ENCODE peak calls at places on chromosome 5, in four cellular contexts. One of them, this sample, is unnamed.

GRCh38 chr5:105460721-105461120 is 1898.1 kb upstream of the NUDT12 start:
- DNase-seq in H1: no peak
- DNase-seq in HepG2: no peak
- DNase-seq in K562: no peak
- DNase-seq in this sample: no peak

GRCh38 chr5:31361906-31362900 is 168.7 kb downstream of the CDH6 start:
- DNase-seq in H1: no peak
- DNase-seq in K562: no peak
- DNase-seq in HepG2: no peak
- DNase-seq in this sample: no peak

GRCh38 chr5:149036970-149037369 is 25.9 kb downstream of the SH3TC2 start:
- DNase-seq in H1: no peak
- DNase-seq in HepG2: no peak
- DNase-seq in K562: no peak
- DNase-seq in this sample: no peak

GRCh38 chr5:180318456-180319089 is 26.7 kb upstream of the MAPK9 start:
- DNase-seq in HepG2: no peak
- DNase-seq in K562: no peak
- DNase-seq in H1: no peak
- DNase-seq in this sample: no peak

GRCh38 chr5:115961413-115962238 is 649 bp upstream of the LVRN start:
- DNase-seq in K562: no peak
- DNase-seq in HepG2: no peak
- DNase-seq in H1: peak; percentile 51
- DNase-seq in this sample: no peak

GRCh38 chr5:50595199-50595598 is 71.2 kb upstream of the PARP8 start:
- DNase-seq in H1: no peak
- DNase-seq in K562: no peak
- DNase-seq in HepG2: no peak
- DNase-seq in this sample: no peak

GRCh38 chr5:137195483-137195882 is 303.6 kb downstream of the SPOCK1 start:
- DNase-seq in H1: no peak
- DNase-seq in K562: no peak
- DNase-seq in HepG2: no peak
- DNase-seq in this sample: peak; percentile 20

GRCh38 chr5:43274435-43275114 is 38.6 kb downstream of the HMGCS1 start:
- DNase-seq in HepG2: no peak
- DNase-seq in K562: peak; percentile 83
- DNase-seq in H1: no peak
- DNase-seq in this sample: no peak

GRCh38 chr5:158819840-158820620 is 279.7 kb downstream of the EBF1 start:
- DNase-seq in H1: no peak
- DNase-seq in K562: no peak
- DNase-seq in HepG2: no peak
- DNase-seq in this sample: no peak

GRCh38 chr5:95901676-95902646 is 59.7 kb downstream of the ELL2 start:
- DNase-seq in K562: peak; percentile 25
- DNase-seq in H1: no peak
- DNase-seq in HepG2: no peak
- DNase-seq in this sample: peak; percentile 58

GRCh38 chr5:79560774-79561524 is 47.0 kb upstream of the HOMER1 start:
- DNase-seq in K562: no peak
- DNase-seq in HepG2: no peak
- DNase-seq in H1: no peak
- DNase-seq in this sample: no peak

GRCh38 chr5:61910771-61911170 is 395.2 kb upstream of the KIF2A start:
- DNase-seq in H1: no peak
- DNase-seq in HepG2: no peak
- DNase-seq in K562: peak; percentile 14
- DNase-seq in this sample: no peak

GRCh38 chr5:132295505-132296411 is 1.6 kb downstream of the SLC22A4 start:
- DNase-seq in H1: no peak
- DNase-seq in HepG2: no peak
- DNase-seq in K562: peak; percentile 74
- DNase-seq in this sample: no peak

GRCh38 chr5:132203464-132203818 is 24.2 kb downstream of the P4HA2 start:
- DNase-seq in K562: no peak
- DNase-seq in HepG2: no peak
- DNase-seq in H1: no peak
- DNase-seq in this sample: no peak

GRCh38 chr5:28576022-28576421 is 1537.6 kb upstream of the CDH9 start:
- DNase-seq in HepG2: peak; percentile 5
- DNase-seq in K562: no peak
- DNase-seq in H1: no peak
- DNase-seq in this sample: peak; percentile 25

GRCh38 chr5:159459951-159460538 is 129.8 kb upstream of the IL12B start:
- DNase-seq in K562: no peak
- DNase-seq in H1: no peak
- DNase-seq in HepG2: no peak
- DNase-seq in this sample: no peak

GRCh38 chr5:126858441-126858840 is 81.5 kb downstream of the LMNB1 start:
- DNase-seq in HepG2: no peak
- DNase-seq in K562: no peak
- DNase-seq in H1: peak; percentile 46
- DNase-seq in this sample: no peak

GRCh38 chr5:148798786-148799185 is 27.6 kb upstream of the ADRB2 start:
- DNase-seq in H1: no peak
- DNase-seq in HepG2: no peak
- DNase-seq in K562: no peak
- DNase-seq in this sample: no peak

GRCh38 chr5:180785794-180786221 is 16.8 kb downstream of the MGAT1 start:
- DNase-seq in HepG2: no peak
- DNase-seq in K562: no peak
- DNase-seq in H1: peak; percentile 85
- DNase-seq in this sample: no peak

GRCh38 chr5:61018102-61018501 is 73.1 kb downstream of the NDUFAF2 start:
- DNase-seq in K562: no peak
- DNase-seq in HepG2: no peak
- DNase-seq in H1: no peak
- DNase-seq in this sample: no peak

GRCh38 chr5:6830643-6831239 is 117.5 kb downstream of the TENT4A start:
- DNase-seq in K562: no peak
- DNase-seq in H1: no peak
- DNase-seq in HepG2: no peak
- DNase-seq in this sample: no peak

GRCh38 chr5:20694121-20694520 is 706.1 kb upstream of the CDH18 start:
- DNase-seq in H1: no peak
- DNase-seq in K562: no peak
- DNase-seq in HepG2: no peak
- DNase-seq in this sample: no peak

GRCh38 chr5:142432369-142432863 is 107.6 kb upstream of the SPRY4 start:
- DNase-seq in K562: no peak
- DNase-seq in H1: no peak
- DNase-seq in HepG2: no peak
- DNase-seq in this sample: no peak

GRCh38 chr5:103648086-103648485 is 85.5 kb upstream of the NUDT12 start:
- DNase-seq in H1: no peak
- DNase-seq in HepG2: no peak
- DNase-seq in K562: no peak
- DNase-seq in this sample: no peak

GRCh38 chr5:98583572-98583971 is 189.9 kb upstream of the RGMB start:
- DNase-seq in K562: no peak
- DNase-seq in HepG2: no peak
- DNase-seq in H1: no peak
- DNase-seq in this sample: no peak

GRCh38 chr5:169263591-169263990 is 37.3 kb downstream of the SLIT3 start:
- DNase-seq in HepG2: no peak
- DNase-seq in H1: no peak
- DNase-seq in K562: no peak
- DNase-seq in this sample: no peak

GRCh38 chr5:9922719-9923118 is 292.6 kb upstream of the TAS2R1 start:
- DNase-seq in H1: no peak
- DNase-seq in HepG2: no peak
- DNase-seq in K562: peak; percentile 17
- DNase-seq in this sample: no peak

GRCh38 chr5:36414869-36415282 is 113.2 kb upstream of the RANBP3L start:
- DNase-seq in HepG2: peak; percentile 24
- DNase-seq in K562: peak; percentile 58
- DNase-seq in H1: no peak
- DNase-seq in this sample: peak; percentile 55

GRCh38 chr5:86807046-86807712 is 189.4 kb downstream of the COX7C start:
- DNase-seq in H1: no peak
- DNase-seq in K562: no peak
- DNase-seq in HepG2: no peak
- DNase-seq in this sample: no peak

DNA sequence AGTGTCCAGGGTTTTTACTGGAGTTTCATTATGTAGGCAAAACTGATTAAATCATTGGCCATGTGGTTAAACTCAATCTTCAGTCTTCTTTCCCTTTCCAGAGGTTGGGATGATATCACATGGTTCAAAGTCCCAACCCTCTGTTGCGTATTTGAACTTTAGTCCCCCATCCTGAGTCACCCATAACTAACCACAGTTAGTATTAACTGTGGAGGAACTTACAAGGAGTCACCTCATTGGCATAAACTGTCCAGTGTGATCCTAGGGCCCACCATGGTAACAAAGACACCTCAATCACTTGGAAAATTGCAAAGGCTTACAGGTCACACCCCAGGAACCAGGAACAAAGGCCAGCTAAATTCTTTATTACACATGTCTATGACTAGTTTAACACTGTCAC is 188.5 kb downstream of the COX7C start:
- DNase-seq in K562: no peak
- DNase-seq in HepG2: peak; percentile 32
- DNase-seq in H1: no peak
- DNase-seq in this sample: no peak
- TF ChIP-seq MAFK in K562: no peak
- TF ChIP-seq MAFK in HepG2: no peak
- TF ChIP-seq MAFK in H1: no peak
- TF ChIP-seq MAFK in this sample: no peak

GRCh38 chr5:134945041-134945440 is 22.7 kb upstream of the CATSPER3 start:
- DNase-seq in K562: no peak
- DNase-seq in H1: no peak
- DNase-seq in HepG2: no peak
- DNase-seq in this sample: no peak

GRCh38 chr5:134939500-134939899 is 28.2 kb upstream of the CATSPER3 start:
- DNase-seq in K562: no peak
- DNase-seq in HepG2: no peak
- DNase-seq in H1: no peak
- DNase-seq in this sample: no peak

GRCh38 chr5:134948929-134949328 is 18.8 kb upstream of the CATSPER3 start:
- DNase-seq in H1: no peak
- DNase-seq in HepG2: no peak
- DNase-seq in K562: peak; percentile 11
- DNase-seq in this sample: no peak

GRCh38 chr5:134944630-134945029 is 23.1 kb upstream of the CATSPER3 start:
- DNase-seq in H1: no peak
- DNase-seq in HepG2: no peak
- DNase-seq in K562: no peak
- DNase-seq in this sample: no peak

GRCh38 chr5:134943547-134943946 is 24.2 kb upstream of the CATSPER3 start:
- DNase-seq in K562: no peak
- DNase-seq in HepG2: no peak
- DNase-seq in H1: no peak
- DNase-seq in this sample: no peak
- TF ChIP-seq PHF8 in K562: no peak
- TF ChIP-seq PHF8 in HepG2: no peak
- TF ChIP-seq PHF8 in H1: no peak
- TF ChIP-seq PHF8 in this sample: no peak

GRCh38 chr5:55324006-55324405 is 16.2 kb downstream of the MTREX start:
- DNase-seq in HepG2: peak; percentile 73
- DNase-seq in H1: no peak
- DNase-seq in K562: no peak
- DNase-seq in this sample: no peak

GRCh38 chr5:55319481-55319880 is 11.7 kb downstream of the MTREX start:
- DNase-seq in K562: no peak
- DNase-seq in HepG2: no peak
- DNase-seq in H1: no peak
- DNase-seq in this sample: no peak

GRCh38 chr5:55327281-55327680 is 19.5 kb downstream of the MTREX start:
- DNase-seq in K562: no peak
- DNase-seq in H1: no peak
- DNase-seq in HepG2: no peak
- DNase-seq in this sample: no peak

GRCh38 chr5:55320571-55320970 is 12.8 kb downstream of the MTREX start:
- DNase-seq in H1: no peak
- DNase-seq in K562: no peak
- DNase-seq in HepG2: no peak
- DNase-seq in this sample: no peak

DNA sequence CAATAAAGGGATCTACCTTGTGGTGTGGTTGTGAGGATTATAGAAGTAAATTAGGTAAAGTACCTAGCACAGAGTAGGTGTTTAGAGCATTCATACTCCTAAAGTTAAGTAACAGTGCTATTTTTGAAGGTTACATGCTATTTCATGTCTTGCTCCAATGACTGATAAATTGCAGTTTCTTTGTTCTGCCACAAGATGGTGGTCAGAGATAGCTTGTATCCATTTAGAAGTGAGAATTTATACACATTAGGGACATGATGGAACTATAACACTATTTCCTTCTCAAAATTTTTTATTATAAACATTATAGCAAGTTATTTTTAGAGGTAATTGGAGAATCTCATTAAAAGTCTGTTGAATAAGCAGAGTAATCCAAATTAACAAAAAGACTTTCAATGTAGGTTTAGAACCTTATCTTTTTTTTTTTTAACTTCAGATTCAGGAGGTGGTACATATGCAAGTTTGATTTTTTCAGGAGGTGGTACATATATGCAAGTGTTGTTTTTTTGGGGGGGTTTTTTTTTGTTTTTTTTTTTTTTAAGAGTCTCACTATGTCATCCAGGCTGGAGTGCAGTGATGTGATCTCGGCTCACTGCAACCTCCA is 17.1 kb downstream of the MTREX start:
- DNase-seq in HepG2: peak; percentile 49
- DNase-seq in H1: no peak
- DNase-seq in K562: peak; percentile 36
- DNase-seq in this sample: peak; percentile 46
- TF ChIP-seq MAFK in HepG2: no peak
- TF ChIP-seq MAFK in H1: no peak
- TF ChIP-seq MAFK in K562: no peak
- TF ChIP-seq MAFK in this sample: no peak

GRCh38 chr5:68225188-68225910 is 9.8 kb downstream of the PIK3R1 start:
- DNase-seq in K562: no peak
- DNase-seq in H1: no peak
- DNase-seq in HepG2: peak; percentile 23
- DNase-seq in this sample: no peak
- TF ChIP-seq PHF8 in K562: no peak
- TF ChIP-seq PHF8 in H1: no peak
- TF ChIP-seq PHF8 in HepG2: no peak
- TF ChIP-seq PHF8 in this sample: no peak

GRCh38 chr5:59039003-59039295 is 456.1 kb downstream of the RAB3C start:
- DNase-seq in HepG2: no peak
- DNase-seq in K562: no peak
- DNase-seq in H1: no peak
- DNase-seq in this sample: no peak
- TF ChIP-seq MAFK in HepG2: no peak
- TF ChIP-seq MAFK in K562: no peak
- TF ChIP-seq MAFK in H1: no peak
- TF ChIP-seq MAFK in this sample: no peak

DNA sequence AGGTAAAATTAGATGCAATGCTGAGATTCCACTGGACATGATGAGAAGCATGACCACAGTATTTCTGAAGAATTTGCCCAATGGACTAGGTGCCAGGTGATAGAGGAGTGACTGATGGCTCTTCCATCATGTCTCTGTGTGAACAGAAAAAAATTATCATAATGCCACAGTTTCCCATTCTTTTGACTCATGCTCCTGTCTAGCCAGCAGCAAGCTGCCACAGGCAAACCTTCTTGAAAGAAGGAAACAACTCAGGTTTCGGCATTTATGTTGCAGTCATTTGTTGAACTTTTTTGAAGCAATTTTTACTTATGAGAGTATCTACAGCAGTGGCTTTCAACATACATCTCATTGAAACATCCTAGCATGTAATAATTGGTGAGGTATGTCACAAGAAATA is 284.8 kb upstream of the CD180 start:
- DNase-seq in K562: no peak
- DNase-seq in HepG2: no peak
- DNase-seq in H1: no peak
- DNase-seq in this sample: no peak
- TF ChIP-seq PHF8 in K562: no peak
- TF ChIP-seq PHF8 in HepG2: no peak
- TF ChIP-seq PHF8 in H1: no peak
- TF ChIP-seq PHF8 in this sample: no peak